ENCODE peak calls at places on chromosome 1, in seven cellular contexts. One of them, this sample, is unnamed.

GRCh38 chr1:175338447-175339135 is 146.0 kb upstream of the KIAA0040 start:
- DNase-seq in NCI-H1105: no peak
- DNase-seq in RWPE1: no peak
- DNase-seq in T follicular helper cell: peak; percentile 41
- DNase-seq in stimulated activated CD8-positive, alpha-beta memory T cell treated with anti-CD3 and anti-CD28 coated beads, Interleukin-15, amount 100 ng/mL, for 48 hours: no peak
- DNase-seq in cardiac muscle cell: peak; percentile 47
- DNase-seq in T-cell: peak; percentile 36
- DNase-seq in this sample: peak; percentile 43

GRCh38 chr1:204041232-204041767 is 31.6 kb upstream of the SOX13 start:
- DNase-seq in NCI-H1105: no peak
- DNase-seq in RWPE1: no peak
- DNase-seq in T follicular helper cell: no peak
- DNase-seq in stimulated activated CD8-positive, alpha-beta memory T cell treated with anti-CD3 and anti-CD28 coated beads, Interleukin-15, amount 100 ng/mL, for 48 hours: no peak
- DNase-seq in cardiac muscle cell: no peak
- DNase-seq in T-cell: no peak
- DNase-seq in this sample: no peak

GRCh38 chr1:96968582-96969378 is 247.2 kb downstream of the PTBP2 start:
- DNase-seq in NCI-H1105: no peak
- DNase-seq in RWPE1: no peak
- DNase-seq in T follicular helper cell: no peak
- DNase-seq in stimulated activated CD8-positive, alpha-beta memory T cell treated with anti-CD3 and anti-CD28 coated beads, Interleukin-15, amount 100 ng/mL, for 48 hours: no peak
- DNase-seq in cardiac muscle cell: peak; percentile 25
- DNase-seq in T-cell: no peak
- DNase-seq in this sample: no peak

GRCh38 chr1:30415171-30415940 is 308.0 kb downstream of the MATN1 start:
- DNase-seq in NCI-H1105: no peak
- DNase-seq in RWPE1: no peak
- DNase-seq in T follicular helper cell: no peak
- DNase-seq in stimulated activated CD8-positive, alpha-beta memory T cell treated with anti-CD3 and anti-CD28 coated beads, Interleukin-15, amount 100 ng/mL, for 48 hours: no peak
- DNase-seq in cardiac muscle cell: no peak
- DNase-seq in T-cell: no peak
- DNase-seq in this sample: no peak

GRCh38 chr1:46516551-46516950 is 26.9 kb downstream of the DMBX1 start:
- DNase-seq in NCI-H1105: no peak
- DNase-seq in RWPE1: no peak
- DNase-seq in T follicular helper cell: no peak
- DNase-seq in stimulated activated CD8-positive, alpha-beta memory T cell treated with anti-CD3 and anti-CD28 coated beads, Interleukin-15, amount 100 ng/mL, for 48 hours: no peak
- DNase-seq in cardiac muscle cell: no peak
- DNase-seq in T-cell: no peak
- DNase-seq in this sample: no peak

GRCh38 chr1:220320709-220321108 is 48.5 kb upstream of the RAB3GAP2 start:
- DNase-seq in NCI-H1105: no peak
- DNase-seq in RWPE1: no peak
- DNase-seq in T follicular helper cell: no peak
- DNase-seq in stimulated activated CD8-positive, alpha-beta memory T cell treated with anti-CD3 and anti-CD28 coated beads, Interleukin-15, amount 100 ng/mL, for 48 hours: no peak
- DNase-seq in cardiac muscle cell: no peak
- DNase-seq in T-cell: no peak
- DNase-seq in this sample: no peak

GRCh38 chr1:43402055-43402865 is 12.6 kb downstream of the SZT2 start:
- DNase-seq in NCI-H1105: no peak
- DNase-seq in RWPE1: no peak
- DNase-seq in T follicular helper cell: no peak
- DNase-seq in stimulated activated CD8-positive, alpha-beta memory T cell treated with anti-CD3 and anti-CD28 coated beads, Interleukin-15, amount 100 ng/mL, for 48 hours: no peak
- DNase-seq in cardiac muscle cell: peak; percentile 5
- DNase-seq in T-cell: no peak
- DNase-seq in this sample: no peak

GRCh38 chr1:15236226-15237145 is 10.5 kb upstream of the FHAD1 start:
- DNase-seq in NCI-H1105: no peak
- DNase-seq in RWPE1: peak; percentile 12
- DNase-seq in T follicular helper cell: no peak
- DNase-seq in stimulated activated CD8-positive, alpha-beta memory T cell treated with anti-CD3 and anti-CD28 coated beads, Interleukin-15, amount 100 ng/mL, for 48 hours: no peak
- DNase-seq in cardiac muscle cell: no peak
- DNase-seq in T-cell: no peak
- DNase-seq in this sample: no peak

GRCh38 chr1:218459450-218459849 is 114.3 kb downstream of the TGFB2 start:
- DNase-seq in NCI-H1105: no peak
- DNase-seq in RWPE1: no peak
- DNase-seq in T follicular helper cell: no peak
- DNase-seq in stimulated activated CD8-positive, alpha-beta memory T cell treated with anti-CD3 and anti-CD28 coated beads, Interleukin-15, amount 100 ng/mL, for 48 hours: no peak
- DNase-seq in cardiac muscle cell: no peak
- DNase-seq in T-cell: no peak
- DNase-seq in this sample: no peak

This sample was measured in trophoblast cell.